ENCODE peak calls at places on chromosomes 4 and X, in four cellular contexts. Z is suprapubic skin, O is SK-N-SH, M is GM23338. Y is an unnamed sample.

GRCh38 chr4:52714597-52715254 is 36.5 kb downstream of the ERVMER34-1 start:
- DNase-seq in Z (no peak), M (no peak), O (no peak), Y (no peak)

GRCh38 chrX:119539872-119540271 is 25.3 kb downstream of the STEEP1 start:
- DNase-seq in O (no peak), M (peak; percentile 40), Z (no peak), Y (no peak)

GRCh38 chrX:115462406-115462805 is 98.6 kb upstream of the PLS3 start:
- DNase-seq in M (no peak), Z (no peak), O (no peak), Y (no peak)

GRCh38 chrX:34521563-34521962 is 135.5 kb downstream of the TMEM47 start:
- DNase-seq in Z (no peak), O (no peak), M (peak; percentile 52), Y (no peak)

GRCh38 chrX:135421932-135422809 is at the start of gene SMIM10L2A:
- DNase-seq in Z (no peak), O (peak; percentile 48), M (no peak), Y (no peak)

GRCh38 chr4:136864580-136865185 is 667.6 kb downstream of the PCDH18 start:
- DNase-seq in O (peak; percentile 36), Z (no peak), M (peak; percentile 89), Y (no peak)

GRCh38 chr4:113979157-113979972 is at the start of gene ARSJ:
- DNase-seq in O (peak; percentile 76), M (peak; percentile 80), Z (peak; percentile 66), Y (peak; percentile 51)

GRCh38 chrX:142214081-142214480 is 9.0 kb upstream of the MAGEC2 start:
- DNase-seq in Z (no peak), M (no peak), O (no peak), Y (no peak)

GRCh38 chr4:112865443-112865842 is 184.0 kb upstream of the ANK2 start:
- DNase-seq in Z (no peak), O (no peak), M (no peak), Y (no peak)

GRCh38 chr4:15742637-15743036 is 35.5 kb upstream of the CD38 start:
- DNase-seq in O (no peak), M (no peak), Z (no peak), Y (no peak)

GRCh38 chr4:30181918-30182317 is 538.3 kb upstream of the PCDH7 start:
- DNase-seq in O (no peak), M (no peak), Z (no peak), Y (no peak)

GRCh38 chr4:1382776-1383727 is 23.2 kb downstream of the NKX1-1 start:
- DNase-seq in M (no peak), Z (peak; percentile 54), O (no peak), Y (no peak)

GRCh38 chr4:150609131-150609530 is 27.2 kb downstream of the MAB21L2 start:
- DNase-seq in O (no peak), Z (no peak), M (no peak), Y (no peak)

GRCh38 chr4:120056249-120056648 is 10.4 kb downstream of the MAD2L1 start:
- DNase-seq in O (no peak), Z (no peak), M (no peak), Y (no peak)

GRCh38 chr4:8841678-8842268 is 29.9 kb downstream of the HMX1 start:
- DNase-seq in M (no peak), Z (peak; percentile 7), O (no peak), Y (no peak)

GRCh38 chr4:8838911-8839431 is 32.7 kb downstream of the HMX1 start:
- DNase-seq in Z (peak; percentile 46), O (peak; percentile 48), M (no peak), Y (peak; percentile 16)

GRCh38 chr4:8840816-8841455 is 30.7 kb downstream of the HMX1 start:
- DNase-seq in Z (peak; percentile 25), O (peak; percentile 6), M (no peak), Y (no peak)

GRCh38 chr4:8838296-8838695 is 33.3 kb downstream of the HMX1 start:
- DNase-seq in Z (peak; percentile 25), M (no peak), O (peak; percentile 1), Y (no peak)

GRCh38 chr4:8840006-8840793 is 31.4 kb downstream of the HMX1 start:
- DNase-seq in O (peak; percentile 23), Z (peak; percentile 38), M (peak; percentile 42), Y (no peak)
- TF ChIP-seq CTCF in O (no peak), Z (no peak), M (peak; percentile 32), Y (no peak)

GRCh38 chr4:183723561-183724228 is 64.6 kb downstream of the TRAPPC11 start:
- DNase-seq in Z (no peak), M (no peak), O (no peak), Y (no peak)
- H3K4me3 ChIP-seq in Z (no peak overlapping the region), M (peak overlapping the region; percentile 52), O (no peak overlapping the region), Y (no peak overlapping the region)

GRCh38 chr4:3880595-3881120 is 114.5 kb downstream of the ADRA2C start:
- DNase-seq in O (peak; percentile 89), Z (peak; percentile 65), M (peak; percentile 94), Y (peak; percentile 89)
- TF ChIP-seq POLR2AphosphoS5 in O (no peak), Z (no peak), M (no peak), Y (no peak)

GRCh38 chr4:175253184-175253902 is 335.2 kb downstream of the ADAM29 start:
- DNase-seq in M (peak; percentile 28), O (no peak), Z (no peak), Y (peak; percentile 27)

GRCh38 chr4:175246941-175247340 is 328.8 kb downstream of the ADAM29 start:
- DNase-seq in Z (no peak), M (no peak), O (no peak), Y (no peak)

DNA sequence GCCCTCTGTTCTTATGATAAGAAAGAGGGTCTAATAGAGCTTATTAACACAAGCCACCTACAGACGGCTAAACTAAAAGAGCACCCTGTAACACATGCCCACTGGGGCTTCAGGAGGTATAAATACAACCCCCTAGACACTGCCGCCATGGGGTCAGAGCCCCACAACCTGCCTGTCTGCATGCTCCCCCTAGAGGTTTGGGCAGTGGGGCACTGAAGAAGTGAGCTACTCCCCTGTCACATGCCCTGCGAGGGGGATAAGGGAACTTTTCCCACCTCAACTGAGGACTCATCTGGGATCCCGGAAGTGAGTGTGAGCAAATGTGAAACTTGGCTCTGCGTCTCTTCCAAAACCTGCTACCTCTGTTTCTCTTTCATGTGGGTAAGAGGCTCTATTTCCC is 334.5 kb downstream of the ADAM29 start:
- DNase-seq in O (no peak), Z (no peak), M (peak; percentile 10), Y (no peak)
- TF ChIP-seq CTCF in O (no peak), Z (no peak), M (peak; percentile 28), Y (no peak)

Y was measured in upper lobe of left lung.